ENCODE peak calls at places on chromosomes 13 and 19, in four cellular contexts. U is HCT116, I is HepG2, N is K562. F is an unnamed sample.

GRCh38 chr19:14425696-14426138 is 6.6 kb upstream of the DDX39A start:
- DNase-seq in U (no peak), I (no peak), N (peak; percentile 49), F (no peak)

GRCh38 chr19:49432141-49433073 is 7.2 kb downstream of the GFY start:
- DNase-seq in U (no peak), I (no peak), N (no peak), F (no peak)

GRCh38 chr19:37902668-37903067 is 3.7 kb downstream of the WDR87 start:
- DNase-seq in U (peak; percentile 82), I (peak; percentile 71), N (peak; percentile 81), F (peak; percentile 60)

GRCh38 chr13:42048625-42049453 is at the start of gene DGKH:
- DNase-seq in U (peak; percentile 33), I (no peak), N (peak; percentile 88), F (no peak)

GRCh38 chr13:113445791-113446487 is 7.3 kb downstream of the ADPRHL1 start:
- DNase-seq in U (no peak), I (no peak), N (no peak), F (no peak)

GRCh38 chr19:1882786-1883692 is 2.3 kb downstream of the ABHD17A start:
- DNase-seq in U (no peak), I (no peak), N (no peak), F (no peak)

GRCh38 chr19:46970815-46971214 is 48.8 kb upstream of the NPAS1 start:
- DNase-seq in U (peak; percentile 48), I (no peak), N (no peak), F (peak; percentile 50)

GRCh38 chr19:41324231-41324702 is 14.3 kb downstream of the CCDC97 start:
- DNase-seq in U (no peak), I (no peak), N (no peak), F (no peak)

GRCh38 chr19:49151339-49152217 is 3.6 kb downstream of the HRC start:
- DNase-seq in U (peak; percentile 98), I (no peak), N (peak; percentile 93), F (peak; percentile 66)

GRCh38 chr13:48072787-48073186 is 22.1 kb downstream of the MED4 start:
- DNase-seq in U (no peak), I (no peak), N (no peak), F (no peak)

GRCh38 chr13:43058318-43058674 is 34.9 kb downstream of the DNAJC15 start:
- DNase-seq in U (peak; percentile 87), I (peak; percentile 46), N (no peak), F (no peak)

GRCh38 chr19:48999481-49000325 is 6.0 kb downstream of the RUVBL2 start:
- DNase-seq in U (no peak), I (no peak), N (peak; percentile 60), F (no peak)

GRCh38 chr13:48979892-48980291 is 4.2 kb downstream of the FNDC3A start:
- DNase-seq in U (no peak), I (no peak), N (no peak), F (no peak)

GRCh38 chr19:43465468-43466120 is at the start of gene LYPD3:
- DNase-seq in U (peak; percentile 71), I (no peak), N (no peak), F (no peak)

GRCh38 chr19:39924389-39924788 is 10.0 kb downstream of the FCGBP start:
- DNase-seq in U (no peak), I (no peak), N (no peak), F (no peak)

GRCh38 chr19:13604902-13605586 is 98.8 kb upstream of the CACNA1A start:
- DNase-seq in U (no peak), I (no peak), N (no peak), F (no peak)

GRCh38 chr19:33868076-33868735 is 71.5 kb downstream of the KCTD15 start:
- DNase-seq in U (no peak), I (no peak), N (no peak), F (no peak)

GRCh38 chr19:16136185-16137067 is 7.1 kb upstream of the HSH2D start:
- DNase-seq in U (no peak), I (no peak), N (no peak), F (no peak)

GRCh38 chr13:35465345-35465744 is 11.1 kb downstream of the MAB21L1 start:
- DNase-seq in U (no peak), I (no peak), N (no peak), F (no peak)

GRCh38 chr13:22028831-22029230 is 358.0 kb downstream of the FGF9 start:
- DNase-seq in U (no peak), I (no peak), N (no peak), F (no peak)

GRCh38 chr13:33606692-33607091 is 211.3 kb upstream of the RFC3 start:
- DNase-seq in U (no peak), I (no peak), N (no peak), F (no peak)

GRCh38 chr19:48925240-48925843 is 8.2 kb upstream of the DHDH start:
- DNase-seq in U (peak; percentile 60), I (peak; percentile 28), N (no peak), F (peak; percentile 63)

GRCh38 chr13:78147905-78148304 is 229.3 kb upstream of the EDNRB start:
- DNase-seq in U (no peak), I (no peak), N (no peak), F (no peak)

GRCh38 chr19:42323852-42324654 is 1.4 kb upstream of the MEGF8 start:
- DNase-seq in U (no peak), I (no peak), N (no peak), F (no peak)

GRCh38 chr19:588093-588742 is 1.5 kb upstream of the HCN2 start:
- DNase-seq in U (peak; percentile 69), I (peak; percentile 57), N (peak; percentile 44), F (no peak)

GRCh38 chr13:90702050-90702449 is 645.4 kb upstream of the MIR17HG start:
- DNase-seq in U (no peak), I (no peak), N (no peak), F (no peak)

GRCh38 chr19:54536956-54537355 is 34.3 kb downstream of the LAIR2 start:
- DNase-seq in U (no peak), I (no peak), N (no peak), F (no peak)

GRCh38 chr19:54541712-54542111 is 31.9 kb upstream of the LILRA2 start:
- DNase-seq in U (no peak), I (no peak), N (no peak), F (no peak)
- TF ChIP-seq TCF7L2 in U (no peak), I (no peak), N (no peak), F (no peak)

DNA sequence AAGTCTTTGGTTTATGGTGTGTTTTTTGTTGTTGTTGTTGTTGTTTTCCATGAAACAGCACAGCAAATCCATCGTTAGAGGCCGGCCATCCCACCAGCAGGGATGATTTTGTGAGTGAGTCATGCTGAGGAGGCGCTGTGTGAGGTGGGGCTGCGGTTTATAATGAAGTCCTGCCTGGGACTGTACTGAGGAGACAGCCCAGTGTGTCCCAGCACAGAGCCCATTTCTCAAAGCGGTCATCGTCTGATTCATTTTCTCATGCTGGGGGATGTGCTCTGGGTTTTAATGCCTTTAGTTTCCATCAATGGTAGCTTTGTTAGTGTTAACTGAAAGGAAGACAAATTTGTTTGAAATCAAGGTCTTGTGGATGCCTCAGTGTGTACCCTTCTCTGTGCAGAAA is 129.3 kb upstream of the SERP2 start:
- DNase-seq in U (peak; percentile 70), I (no peak), N (peak; percentile 38), F (no peak)
- TF ChIP-seq TCF7L2 in U (peak; percentile 41), I (no peak), N (no peak), F (no peak)

GRCh38 chr19:6911523-6911922 is 24.1 kb downstream of the ADGRE1 start:
- DNase-seq in U (no peak), I (no peak), N (no peak), F (no peak)
- TF ChIP-seq TCF7L2 in U (no peak), I (no peak), N (no peak), F (no peak)

DNA sequence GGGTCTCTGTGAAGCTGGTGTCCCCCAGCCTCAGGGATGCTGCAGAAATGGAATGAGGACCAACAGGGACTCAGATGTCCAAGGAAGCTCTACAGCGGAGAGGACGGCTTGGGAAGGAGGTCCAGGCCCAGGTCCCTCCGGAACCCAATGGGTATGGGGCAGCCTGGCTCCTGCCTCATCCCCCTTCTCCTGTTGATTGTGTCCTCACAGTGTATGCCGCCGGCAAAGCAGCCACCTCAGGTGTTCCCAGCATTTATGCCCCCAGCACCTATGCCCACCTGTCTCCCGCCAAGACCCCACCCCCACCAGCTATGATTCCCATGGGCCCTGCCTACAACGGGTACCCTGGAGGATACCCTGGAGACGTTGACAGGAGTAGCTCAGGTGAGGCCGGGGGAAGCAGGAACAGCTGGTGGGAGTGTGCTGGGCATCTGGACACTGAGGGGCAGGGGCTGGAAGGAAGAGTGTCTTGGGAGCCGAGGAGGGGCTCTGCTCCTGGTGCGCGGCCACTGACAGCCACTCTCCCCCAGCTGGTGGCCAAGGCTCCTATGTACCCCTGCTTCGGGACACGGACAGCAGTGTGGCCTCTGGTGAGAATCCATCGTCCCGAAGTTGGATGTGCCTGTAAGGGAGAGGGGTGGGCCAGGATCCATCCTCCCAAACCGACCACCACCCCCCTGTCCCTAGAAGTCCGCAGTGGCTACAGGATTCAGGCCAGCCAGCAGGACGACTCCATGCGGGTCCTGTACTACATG is 2.4 kb upstream of the USF2 start:
- DNase-seq in U (no peak), I (no peak), N (no peak), F (no peak)
- TF ChIP-seq TCF7L2 in U (no peak), I (no peak), N (no peak), F (no peak)

F was measured in Panc1.